ENCODE peak calls at places on chromosomes 3 and 15, in nine cellular contexts. M, S, Q, B, C, L, I, R and T are unnamed samples.

GRCh38 chr3:134106580-134106979 is 76.9 kb upstream of the SLCO2A1 start:
- DNase-seq in S (no peak), L (no peak), Q (no peak), I (no peak), C (no peak), R (no peak), M (no peak), B (no peak), T (no peak)

GRCh38 chr15:57522148-57522547 is 69.6 kb upstream of the MYZAP start:
- DNase-seq in L (no peak), S (no peak), R (no peak), M (no peak), B (no peak), Q (no peak), C (no peak), I (no peak), T (peak; percentile 31)

GRCh38 chr3:136937886-136938285 is 19.9 kb upstream of the IL20RB start:
- DNase-seq in L (no peak), Q (no peak), S (no peak), B (no peak), R (no peak), I (no peak), C (no peak), M (no peak), T (no peak)

GRCh38 chr3:53833650-53834049 is 12.6 kb downstream of the CHDH start:
- DNase-seq in M (no peak), I (no peak), C (no peak), L (no peak), R (peak; percentile 37), Q (no peak), B (no peak), S (no peak), T (no peak)

GRCh38 chr15:75081150-75081549 is 57.8 kb downstream of the PPCDC start:
- DNase-seq in C (no peak), B (no peak), S (no peak), M (no peak), R (peak; percentile 20), Q (no peak), I (no peak), L (no peak), T (no peak)

GRCh38 chr3:195178124-195178910 is 92.6 kb downstream of the XXYLT1 start:
- DNase-seq in S (peak; percentile 60), B (no peak), Q (no peak), M (no peak), L (no peak), I (no peak), C (no peak), R (peak; percentile 14), T (peak; percentile 65)

GRCh38 chr15:42491540-42492225 is 742 bp upstream of the ZNF106 start:
- DNase-seq in C (no peak), S (no peak), I (peak; percentile 69), B (no peak), Q (no peak), M (peak; percentile 36), L (no peak), R (no peak), T (no peak)

GRCh38 chr3:56988874-56989433 is 71.5 kb upstream of the SPATA12 start:
- DNase-seq in I (peak; percentile 79), C (peak; percentile 75), L (peak; percentile 58), B (peak; percentile 87), Q (peak; percentile 55), M (peak; percentile 73), S (peak; percentile 66), R (peak; percentile 91), T (peak; percentile 65)

GRCh38 chr3:29141197-29141911 is 139.5 kb upstream of the RBMS3 start:
- DNase-seq in B (no peak), M (peak; percentile 17), S (no peak), Q (no peak), R (no peak), I (no peak), C (no peak), L (no peak), T (no peak)

GRCh38 chr15:48191574-48192225 is at the start of gene CTXN2:
- DNase-seq in S (no peak), B (no peak), R (no peak), C (no peak), I (no peak), M (no peak), Q (no peak), L (no peak), T (no peak)

GRCh38 chr15:66057089-66057488 is 187.8 kb downstream of the RAB11A start:
- DNase-seq in M (no peak), S (no peak), Q (no peak), R (no peak), C (no peak), I (no peak), L (no peak), B (no peak), T (no peak)

GRCh38 chr15:29139540-29140459 is 129.8 kb downstream of the NSMCE3 start:
- DNase-seq in S (peak; percentile 56), B (no peak), I (peak; percentile 42), R (no peak), Q (peak; percentile 23), L (peak; percentile 47), C (peak; percentile 91), M (peak; percentile 92), T (no peak)

GRCh38 chr3:52090620-52091468 is 34.5 kb upstream of the DUSP7 start:
- DNase-seq in I (no peak), C (no peak), L (no peak), R (peak; percentile 46), B (no peak), S (peak; percentile 19), Q (no peak), M (no peak), T (no peak)

GRCh38 chr3:194476784-194477183 is 10.0 kb downstream of the ATP13A3 start:
- DNase-seq in S (peak; percentile 60), I (no peak), M (no peak), C (no peak), Q (no peak), L (no peak), B (no peak), R (no peak), T (peak; percentile 61)